ENCODE peak calls at places on chromosomes 13 and 19, in seven cellular contexts. W is HCT116, X is HepG2, C is H1, H is SK-N-SH, R is K562, G is GM12878. E is an unnamed sample.

GRCh38 chr19:5580116-5580515 is 12.4 kb upstream of the TINCR start:
- DNase-seq in W (no peak), X (no peak), C (no peak), H (no peak), R (no peak), G (no peak), E (no peak)

GRCh38 chr13:33509642-33510229 is 224.2 kb upstream of the STARD13 start:
- DNase-seq in W (no peak), X (no peak), C (no peak), H (no peak), R (no peak), G (no peak), E (peak)

GRCh38 chr13:58949646-58950045 is 1214.1 kb downstream of the DIAPH3 start:
- DNase-seq in W (no peak), X (no peak), C (peak), H (no peak), R (no peak), G (no peak), E (no peak)

GRCh38 chr13:27079421-27079958 is 92.1 kb downstream of the USP12 start:
- DNase-seq in W (no peak), X (no peak), C (no peak), H (no peak), R (no peak), G (no peak), E (no peak)

GRCh38 chr13:48446454-48446853 is 33.5 kb upstream of the LPAR6 start:
- DNase-seq in W (no peak), X (no peak), C (no peak), H (no peak), R (no peak), G (no peak), E (no peak)

GRCh38 chr13:36134632-36135031 is 3.5 kb upstream of the DCLK1 start:
- DNase-seq in W (no peak), X (no peak), C (no peak), H (no peak), R (no peak), G (no peak), E (no peak)

GRCh38 chr19:34482380-34483250 is 1.1 kb downstream of the WTIP start:
- DNase-seq in W (no peak), X (no peak), C (peak), H (peak), R (no peak), G (no peak), E (peak)

GRCh38 chr19:48999481-49000325 is 6.0 kb downstream of the RUVBL2 start:
- DNase-seq in W (no peak), X (no peak), C (peak), H (peak), R (peak), G (no peak), E (peak)

GRCh38 chr19:40567040-40567749 is 9.5 kb upstream of the SHKBP1 start:
- DNase-seq in W (no peak), X (no peak), C (peak), H (peak), R (peak), G (no peak), E (no peak)

GRCh38 chr19:4455742-4456565 is 1.6 kb downstream of the UBXN6 start:
- DNase-seq in W (no peak), X (peak), C (no peak), H (peak), R (peak), G (no peak), E (no peak)

GRCh38 chr13:83618966-83619365 is 263.3 kb downstream of the SLITRK1 start:
- DNase-seq in W (peak), X (no peak), C (no peak), H (no peak), R (no peak), G (no peak), E (no peak)

GRCh38 chr13:77779461-77780272 is 82.2 kb downstream of the SLAIN1 start:
- DNase-seq in W (peak), X (peak), C (no peak), H (peak), R (no peak), G (peak), E (peak)

GRCh38 chr13:50326271-50326670 is 311.0 kb downstream of the KCNRG start:
- DNase-seq in W (no peak), X (no peak), C (no peak), H (no peak), R (no peak), G (no peak), E (no peak)

GRCh38 chr19:14758816-14759215 is 19.5 kb downstream of the ADGRE2 start:
- DNase-seq in W (no peak), X (no peak), C (peak), H (no peak), R (no peak), G (no peak), E (peak)

GRCh38 chr19:42198676-42199439 is 18.6 kb downstream of the DEDD2 start:
- DNase-seq in W (no peak), X (no peak), C (no peak), H (no peak), R (no peak), G (peak), E (no peak)

GRCh38 chr13:63449549-63449948 is 2033.9 kb upstream of the PCDH20 start:
- DNase-seq in W (no peak), X (no peak), C (no peak), H (no peak), R (no peak), G (no peak), E (no peak)

GRCh38 chr19:6577410-6578125 is 13.4 kb downstream of the CD70 start:
- DNase-seq in W (no peak), X (no peak), C (no peak), H (no peak), R (peak), G (peak), E (no peak)

GRCh38 chr13:112990783-112991182 is 21.8 kb downstream of the MCF2L start:
- DNase-seq in W (no peak), X (no peak), C (no peak), H (peak), R (no peak), G (no peak), E (no peak)

GRCh38 chr19:6779204-6779603 is 6.7 kb downstream of the VAV1 start:
- DNase-seq in W (no peak), X (no peak), C (no peak), H (no peak), R (no peak), G (no peak), E (no peak)

GRCh38 chr13:80921556-80921955 is 580.6 kb upstream of the SPRY2 start:
- DNase-seq in W (no peak), X (no peak), C (no peak), H (no peak), R (no peak), G (no peak), E (no peak)

GRCh38 chr13:80924596-80924995 is 583.7 kb upstream of the SPRY2 start:
- DNase-seq in W (no peak), X (no peak), C (no peak), H (no peak), R (no peak), G (no peak), E (no peak)

GRCh38 chr19:4929186-4929585 is 19.9 kb downstream of the UHRF1 start:
- DNase-seq in W (no peak), X (no peak), C (no peak), H (no peak), R (no peak), G (no peak), E (no peak)

GRCh38 chr19:9352505-9352904 is 10.3 kb upstream of the ZNF177 start:
- DNase-seq in W (no peak), X (no peak), C (no peak), H (no peak), R (no peak), G (no peak), E (no peak)

GRCh38 chr19:45779231-45780145 is 2.8 kb downstream of the DMPK start:
- DNase-seq in W (peak), X (peak), C (peak), H (peak), R (peak), G (peak), E (peak)

GRCh38 chr13:50474094-50474654 is 369.3 kb downstream of the DLEU7 start:
- DNase-seq in W (no peak), X (no peak), C (no peak), H (no peak), R (no peak), G (no peak), E (no peak)

GRCh38 chr19:3765121-3765520 is 2.6 kb downstream of the MRPL54 start:
- DNase-seq in W (no peak), X (no peak), C (no peak), H (no peak), R (no peak), G (no peak), E (no peak)

GRCh38 chr13:53848546-53848945 is 819.9 kb downstream of the OLFM4 start:
- DNase-seq in W (no peak), X (no peak), C (no peak), H (no peak), R (no peak), G (no peak), E (no peak)

GRCh38 chr19:41456342-41456918 is 13.5 kb downstream of the ERICH4 start:
- DNase-seq in W (no peak), X (no peak), C (no peak), H (no peak), R (no peak), G (no peak), E (peak)

GRCh38 chr19:3276341-3276799 is 51.9 kb downstream of the CELF5 start:
- DNase-seq in W (peak), X (peak), C (peak), H (peak), R (peak), G (no peak), E (peak)

GRCh38 chr19:3100747-3101730 is 6.9 kb downstream of the GNA11 start:
- DNase-seq in W (no peak), X (no peak), C (no peak), H (no peak), R (no peak), G (no peak), E (no peak)

GRCh38 chr19:20151617-20152145 is 15.3 kb upstream of the ZNF486 start:
- DNase-seq in W (no peak), X (no peak), C (no peak), H (no peak), R (no peak), G (no peak), E (no peak)

GRCh38 chr13:113981201-113981605 is 7.3 kb upstream of the C13orf46 start:
- DNase-seq in W (peak), X (no peak), C (no peak), H (no peak), R (no peak), G (no peak), E (no peak)

GRCh38 chr19:49224856-49225255 is 67.3 kb downstream of the TRPM4 start:
- DNase-seq in W (peak), X (peak), C (peak), H (peak), R (peak), G (no peak), E (peak)

GRCh38 chr13:97307096-97307495 is 85.0 kb downstream of the MBNL2 start:
- DNase-seq in W (no peak), X (no peak), C (no peak), H (no peak), R (no peak), G (no peak), E (no peak)

GRCh38 chr19:49799798-49800376 is 13.2 kb downstream of the FUZ start:
- DNase-seq in W (no peak), X (no peak), C (peak), H (no peak), R (no peak), G (no peak), E (no peak)

GRCh38 chr13:48001127-48001881 is at the start of gene SUCLA2:
- DNase-seq in W (peak), X (peak), C (peak), H (peak), R (peak), G (peak), E (peak)

GRCh38 chr13:28719656-28720055 is 886 bp upstream of the SLC46A3 start:
- DNase-seq in W (no peak), X (no peak), C (no peak), H (no peak), R (no peak), G (no peak), E (no peak)

GRCh38 chr13:27665333-27665732 is 43.6 kb downstream of the POLR1D start:
- DNase-seq in W (no peak), X (no peak), C (no peak), H (no peak), R (no peak), G (no peak), E (peak)

GRCh38 chr13:98848736-98849135 is 96.3 kb upstream of the SLC15A1 start:
- DNase-seq in W (no peak), X (no peak), C (no peak), H (no peak), R (no peak), G (no peak), E (no peak)

GRCh38 chr13:98847780-98848179 is 95.3 kb upstream of the SLC15A1 start:
- DNase-seq in W (no peak), X (no peak), C (no peak), H (no peak), R (peak), G (no peak), E (no peak)

GRCh38 chr13:98853791-98854191 is 101.3 kb upstream of the SLC15A1 start:
- DNase-seq in W (no peak), X (no peak), C (no peak), H (no peak), R (no peak), G (peak), E (no peak)

GRCh38 chr13:98854448-98854847 is 102.0 kb upstream of the SLC15A1 start:
- DNase-seq in W (no peak), X (no peak), C (no peak), H (no peak), R (no peak), G (no peak), E (no peak)

GRCh38 chr13:98851276-98851675 is 98.8 kb upstream of the SLC15A1 start:
- DNase-seq in W (no peak), X (no peak), C (no peak), H (no peak), R (no peak), G (no peak), E (no peak)
- TF ChIP-seq JUND in W (no peak), X (no peak), C (no peak), H (no peak), R (no peak), G (no peak), E (no peak)

GRCh38 chr19:1060689-1061088 is 6.3 kb upstream of the ARHGAP45 start:
- DNase-seq in W (no peak), X (no peak), C (no peak), H (no peak), R (no peak), G (no peak), E (no peak)

GRCh38 chr19:1063909-1064660 is 2.9 kb upstream of the ARHGAP45 start:
- DNase-seq in W (no peak), X (no peak), C (peak), H (no peak), R (peak), G (no peak), E (peak)

GRCh38 chr19:1063030-1063908 is 3.7 kb upstream of the ARHGAP45 start:
- DNase-seq in W (peak), X (no peak), C (peak), H (peak), R (peak), G (no peak), E (peak)

GRCh38 chr19:1062387-1063029 is 4.5 kb upstream of the ARHGAP45 start:
- DNase-seq in W (no peak), X (no peak), C (peak), H (peak), R (peak), G (no peak), E (no peak)

DNA sequence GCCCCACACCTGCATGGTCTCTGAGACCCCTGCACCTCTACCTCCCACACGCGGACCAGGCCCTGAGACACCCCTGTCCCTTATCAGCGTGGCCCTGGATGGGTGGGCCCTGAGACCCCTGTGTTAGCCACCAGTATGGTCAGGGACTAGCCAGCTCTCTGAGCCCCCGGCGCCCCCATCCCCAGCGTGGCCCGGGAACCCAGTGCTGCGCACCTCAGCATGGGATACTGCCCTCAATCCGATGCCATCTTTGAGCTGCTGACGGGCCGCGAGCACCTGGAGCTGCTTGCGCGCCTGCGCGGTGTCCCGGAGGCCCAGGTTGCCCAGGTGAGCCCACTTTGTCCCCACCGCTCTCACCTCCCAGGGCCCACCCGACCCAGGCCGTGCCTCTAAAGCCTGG is 5.0 kb upstream of the ARHGAP45 start:
- DNase-seq in W (no peak), X (no peak), C (no peak), H (no peak), R (no peak), G (no peak), E (no peak)
- TF ChIP-seq JUND in W (no peak), X (no peak), C (no peak), H (no peak), R (no peak), G (no peak), E (no peak)

DNA sequence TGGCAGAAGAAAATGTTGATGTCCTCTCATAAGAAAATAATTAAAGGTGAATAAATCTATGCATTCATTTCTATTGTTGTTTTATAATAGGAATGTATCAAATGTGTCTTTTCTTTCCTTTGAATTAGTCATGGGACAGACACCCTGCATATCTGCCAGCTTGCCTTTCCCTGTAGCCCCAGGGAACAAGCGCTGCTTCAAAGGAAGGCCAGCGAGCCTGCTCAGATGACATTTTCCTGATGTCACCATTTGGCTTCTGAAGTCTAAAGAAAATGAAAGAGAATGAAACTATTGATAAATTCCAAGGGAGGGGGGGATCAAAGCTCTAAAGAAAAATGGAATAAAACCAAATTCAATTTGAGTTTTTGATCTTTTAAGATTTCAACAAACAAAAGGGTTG is 574.8 kb downstream of the IRS2 start:
- DNase-seq in W (peak), X (no peak), C (no peak), H (peak), R (no peak), G (no peak), E (no peak)
- TF ChIP-seq JUND in W (peak), X (no peak), C (no peak), H (no peak), R (no peak), G (no peak), E (no peak)

DNA sequence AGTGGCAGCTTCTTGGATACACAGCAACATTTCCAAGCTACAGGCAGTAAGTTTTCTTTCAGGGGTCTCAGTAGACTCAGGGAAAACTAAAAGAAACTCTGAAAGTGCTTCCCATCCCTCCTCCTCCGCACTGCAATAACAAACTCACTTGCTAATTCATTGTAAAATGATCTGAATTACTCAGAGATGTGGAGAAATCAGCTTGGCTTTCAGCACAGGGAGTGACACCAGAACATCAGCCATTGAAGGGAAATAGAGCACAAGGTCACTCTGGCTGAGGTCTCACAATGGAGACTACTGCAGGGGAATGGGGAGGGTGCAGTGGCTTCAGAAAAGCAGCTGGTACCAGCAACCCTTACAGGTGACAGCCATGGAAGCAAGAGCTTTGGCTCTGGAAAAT is 137.3 kb upstream of the SERP2 start:
- DNase-seq in W (no peak), X (no peak), C (no peak), H (no peak), R (no peak), G (no peak), E (no peak)
- TF ChIP-seq JUND in W (no peak), X (no peak), C (no peak), H (no peak), R (no peak), G (no peak), E (no peak)

GRCh38 chr13:110444226-110444653 is 117.3 kb downstream of the RAB20 start:
- DNase-seq in W (peak), X (no peak), C (no peak), H (no peak), R (no peak), G (no peak), E (peak)

GRCh38 chr13:110445183-110445582 is 116.3 kb downstream of the RAB20 start:
- DNase-seq in W (no peak), X (no peak), C (no peak), H (no peak), R (no peak), G (no peak), E (no peak)

GRCh38 chr13:110446570-110446880 is 115.0 kb downstream of the RAB20 start:
- DNase-seq in W (no peak), X (no peak), C (no peak), H (no peak), R (no peak), G (no peak), E (no peak)

GRCh38 chr13:110447058-110447511 is 114.4 kb downstream of the RAB20 start:
- DNase-seq in W (no peak), X (peak), C (no peak), H (no peak), R (no peak), G (peak), E (peak)

GRCh38 chr13:110445722-110446569 is 115.6 kb downstream of the RAB20 start:
- DNase-seq in W (no peak), X (no peak), C (no peak), H (no peak), R (no peak), G (no peak), E (no peak)
- TF ChIP-seq JUND in W (no peak), X (no peak), C (no peak), H (no peak), R (no peak), G (no peak), E (no peak)

GRCh38 chr19:18208098-18208951 is 4.5 kb upstream of the RAB3A start:
- DNase-seq in W (no peak), X (no peak), C (peak), H (peak), R (peak), G (no peak), E (peak)
- TF ChIP-seq JUND in W (no peak), X (no peak), C (no peak), H (no peak), R (no peak), G (no peak), E (no peak)

DNA sequence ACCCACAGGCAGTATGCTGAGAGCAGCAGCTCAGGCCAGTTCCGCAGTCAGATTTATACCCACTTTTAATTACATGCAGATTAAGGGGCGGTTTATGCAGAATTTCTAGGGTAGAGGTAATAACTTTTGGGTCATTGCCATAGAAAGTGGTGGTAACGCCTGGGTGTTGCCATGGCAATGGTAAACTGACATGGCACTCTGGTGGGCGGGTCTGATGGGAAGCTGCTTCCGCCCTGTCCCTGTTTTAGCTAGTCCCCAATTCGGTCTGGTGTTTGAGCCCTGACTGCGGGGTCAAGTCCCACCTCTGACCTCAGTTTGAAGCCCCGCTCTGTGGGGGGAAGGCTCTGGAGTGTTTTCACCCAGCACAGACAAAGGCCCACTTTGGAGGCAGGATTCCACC is 141.1 kb upstream of the VSTM2B start:
- DNase-seq in W (no peak), X (no peak), C (no peak), H (no peak), R (no peak), G (no peak), E (no peak)
- TF ChIP-seq JUND in W (no peak), X (no peak), C (no peak), H (no peak), R (no peak), G (no peak), E (no peak)